ENCODE peak calls at places on chromosomes 3 and 15, in five cellular contexts. R is GM23338, C is body of pancreas, K is COR-L47, P is astrocyte. W is an unnamed sample.

GRCh38 chr3:58077586-58078285 is 69.5 kb downstream of the FLNB start:
- DNase-seq in R (no peak), C (no peak), K (no peak), P (no peak), W (no peak)

GRCh38 chr3:28315711-28316110 is 32.8 kb upstream of the ZCWPW2 start:
- DNase-seq in R (no peak), C (no peak), K (no peak), P (no peak), W (no peak)

GRCh38 chr15:91807122-91807521 is 46.4 kb upstream of the SLCO3A1 start:
- DNase-seq in R (no peak), C (no peak), K (no peak), P (no peak), W (no peak)

GRCh38 chr15:82298520-82298919 is 35.9 kb downstream of the SAXO2 start:
- DNase-seq in R (peak), C (no peak), K (no peak), P (peak), W (peak)

GRCh38 chr3:58231666-58232065 is 5.9 kb upstream of the ABHD6 start:
- DNase-seq in R (no peak), C (no peak), K (no peak), P (no peak), W (no peak)

GRCh38 chr3:39638286-39638685 is 170.8 kb downstream of the MOBP start:
- DNase-seq in R (no peak), C (no peak), K (no peak), P (no peak), W (no peak)

GRCh38 chr15:83206387-83206970 is 1.1 kb downstream of the HDGFL3 start:
- DNase-seq in R (peak), C (no peak), K (no peak), P (no peak), W (peak)

GRCh38 chr15:31206386-31207174 is 105.1 kb upstream of the TRPM1 start:
- DNase-seq in R (no peak), C (no peak), K (no peak), P (no peak), W (no peak)

GRCh38 chr3:52225452-52226228 is at the start of gene TLR9:
- DNase-seq in R (no peak), C (no peak), K (no peak), P (no peak), W (peak)

GRCh38 chr3:123792473-123793201 is 91.5 kb downstream of the MYLK start:
- DNase-seq in R (no peak), C (no peak), K (no peak), P (peak), W (no peak)

GRCh38 chr3:123412811-123413588 is 35.9 kb downstream of the ADCY5 start:
- DNase-seq in R (peak), C (no peak), K (no peak), P (no peak), W (no peak)

GRCh38 chr3:147630921-147631320 is 221.8 kb downstream of the ZIC1 start:
- DNase-seq in R (no peak), C (no peak), K (no peak), P (no peak), W (no peak)

W was measured in amniotic epithelial cell.